ENCODE peak calls at places on chromosomes 1 and 21, in four cellular contexts. One of them, this sample, is unnamed.

GRCh38 chr1:40704817-40705733 is 13.6 kb downstream of the NFYC start:
- DNase-seq in K562: peak
- DNase-seq in GM12878: no peak
- DNase-seq in HepG2: no peak
- DNase-seq in this sample: no peak

GRCh38 chr1:223201967-223202366 is 58.9 kb upstream of the TLR5 start:
- DNase-seq in GM12878: no peak
- DNase-seq in HepG2: no peak
- DNase-seq in K562: no peak
- DNase-seq in this sample: no peak

GRCh38 chr21:40425981-40426380 is 421.0 kb downstream of the DSCAM start:
- DNase-seq in GM12878: no peak
- DNase-seq in K562: no peak
- DNase-seq in HepG2: no peak
- DNase-seq in this sample: no peak

GRCh38 chr21:39073717-39074116 is 109.5 kb downstream of the PSMG1 start:
- DNase-seq in HepG2: no peak
- DNase-seq in GM12878: no peak
- DNase-seq in K562: no peak
- DNase-seq in this sample: no peak

GRCh38 chr1:26019641-26020315 is 1.8 kb upstream of the EXTL1 start:
- DNase-seq in HepG2: no peak
- DNase-seq in K562: no peak
- DNase-seq in GM12878: no peak
- DNase-seq in this sample: no peak

GRCh38 chr1:156151093-156151688 is 2.2 kb upstream of the SEMA4A start:
- DNase-seq in GM12878: peak
- DNase-seq in HepG2: no peak
- DNase-seq in K562: no peak
- DNase-seq in this sample: no peak

GRCh38 chr1:173869108-173869359 is 854 bp downstream of the ZBTB37 start:
- DNase-seq in K562: no peak
- DNase-seq in HepG2: no peak
- DNase-seq in GM12878: no peak
- DNase-seq in this sample: no peak

GRCh38 chr1:75543705-75544104 is 67.2 kb downstream of the SLC44A5 start:
- DNase-seq in K562: no peak
- DNase-seq in GM12878: no peak
- DNase-seq in HepG2: no peak
- DNase-seq in this sample: no peak

GRCh38 chr1:99365545-99365944 is 101.3 kb downstream of the PLPPR4 start:
- DNase-seq in K562: no peak
- DNase-seq in GM12878: no peak
- DNase-seq in HepG2: no peak
- DNase-seq in this sample: no peak

GRCh38 chr1:244751271-244751895 is 84.1 kb upstream of the COX20 start:
- DNase-seq in GM12878: no peak
- DNase-seq in K562: no peak
- DNase-seq in HepG2: no peak
- DNase-seq in this sample: no peak

GRCh38 chr1:90721210-90722194 is 4.4 kb upstream of the BARHL2 start:
- DNase-seq in GM12878: no peak
- DNase-seq in K562: peak
- DNase-seq in HepG2: peak
- DNase-seq in this sample: peak

GRCh38 chr1:29133861-29134694 is 10.4 kb upstream of the TMEM200B start:
- DNase-seq in HepG2: no peak
- DNase-seq in K562: no peak
- DNase-seq in GM12878: no peak
- DNase-seq in this sample: no peak

GRCh38 chr1:30525980-30526651 is 197.3 kb downstream of the MATN1 start:
- DNase-seq in HepG2: peak
- DNase-seq in K562: no peak
- DNase-seq in GM12878: no peak
- DNase-seq in this sample: no peak

GRCh38 chr1:173954179-173954578 is 37.1 kb upstream of the SERPINC1 start:
- DNase-seq in HepG2: no peak
- DNase-seq in GM12878: no peak
- DNase-seq in K562: no peak
- DNase-seq in this sample: no peak

GRCh38 chr21:25790122-25790951 is 55.6 kb downstream of the GABPA start:
- DNase-seq in HepG2: peak
- DNase-seq in GM12878: no peak
- DNase-seq in K562: peak
- DNase-seq in this sample: no peak

GRCh38 chr1:180916012-180916770 is 3.5 kb downstream of the KIAA1614 start:
- DNase-seq in GM12878: no peak
- DNase-seq in K562: no peak
- DNase-seq in HepG2: no peak
- DNase-seq in this sample: no peak

GRCh38 chr21:32494946-32495703 is 82.6 kb downstream of the EVA1C start:
- DNase-seq in GM12878: no peak
- DNase-seq in HepG2: no peak
- DNase-seq in K562: no peak
- DNase-seq in this sample: no peak

GRCh38 chr1:38835230-38835827 is 24.2 kb downstream of the RRAGC start:
- DNase-seq in HepG2: peak
- DNase-seq in K562: peak
- DNase-seq in GM12878: peak
- DNase-seq in this sample: peak

GRCh38 chr1:161274874-161275273 is 16.3 kb downstream of the PCP4L1 start:
- DNase-seq in K562: no peak
- DNase-seq in GM12878: no peak
- DNase-seq in HepG2: no peak
- DNase-seq in this sample: no peak

GRCh38 chr1:218480137-218480536 is 135.0 kb downstream of the TGFB2 start:
- DNase-seq in K562: no peak
- DNase-seq in HepG2: no peak
- DNase-seq in GM12878: no peak
- DNase-seq in this sample: no peak

GRCh38 chr1:118223426-118223825 is 38.4 kb upstream of the SPAG17 start:
- DNase-seq in K562: peak
- DNase-seq in HepG2: peak
- DNase-seq in GM12878: no peak
- DNase-seq in this sample: peak

GRCh38 chr1:148160048-148160395 is 7.9 kb upstream of the NBPF11 start:
- DNase-seq in GM12878: no peak
- DNase-seq in HepG2: no peak
- DNase-seq in K562: no peak
- DNase-seq in this sample: no peak

GRCh38 chr1:20666146-20666545 is 5.0 kb upstream of the DDOST start:
- DNase-seq in K562: no peak
- DNase-seq in GM12878: no peak
- DNase-seq in HepG2: no peak
- DNase-seq in this sample: no peak

GRCh38 chr1:58577676-58578073 is 623 bp upstream of the TACSTD2 start:
- DNase-seq in K562: no peak
- DNase-seq in HepG2: no peak
- DNase-seq in GM12878: no peak
- DNase-seq in this sample: no peak

GRCh38 chr1:46523556-46524443 is 27.6 kb downstream of the KNCN start:
- DNase-seq in GM12878: no peak
- DNase-seq in K562: peak
- DNase-seq in HepG2: no peak
- DNase-seq in this sample: no peak

GRCh38 chr1:194929376-194929775 is 1678.9 kb downstream of the KCNT2 start:
- DNase-seq in HepG2: no peak
- DNase-seq in GM12878: no peak
- DNase-seq in K562: no peak
- DNase-seq in this sample: no peak

GRCh38 chr1:6188466-6188865 is 8.3 kb upstream of the CHD5 start:
- DNase-seq in HepG2: no peak
- DNase-seq in K562: no peak
- DNase-seq in GM12878: no peak
- DNase-seq in this sample: no peak

GRCh38 chr1:59089343-59089742 is 207.6 kb upstream of the FGGY start:
- DNase-seq in GM12878: no peak
- DNase-seq in K562: no peak
- DNase-seq in HepG2: no peak
- DNase-seq in this sample: no peak

GRCh38 chr1:12811409-12811784 is 19.8 kb downstream of the PRAMEF11 start:
- DNase-seq in K562: no peak
- DNase-seq in GM12878: no peak
- DNase-seq in HepG2: no peak
- DNase-seq in this sample: no peak

GRCh38 chr1:206468571-206468970 is 1.7 kb upstream of the IKBKE start:
- DNase-seq in K562: no peak
- DNase-seq in HepG2: peak
- DNase-seq in GM12878: no peak
- DNase-seq in this sample: no peak

GRCh38 chr1:169604781-169605560 is 18.7 kb upstream of the F5 start:
- DNase-seq in K562: no peak
- DNase-seq in HepG2: no peak
- DNase-seq in GM12878: peak
- DNase-seq in this sample: no peak

GRCh38 chr1:63877816-63878215 is 104.0 kb downstream of the ROR1 start:
- DNase-seq in HepG2: no peak
- DNase-seq in GM12878: no peak
- DNase-seq in K562: no peak
- DNase-seq in this sample: no peak

GRCh38 chr1:7500381-7501258 is 270.5 kb upstream of the VAMP3 start:
- DNase-seq in HepG2: no peak
- DNase-seq in K562: no peak
- DNase-seq in GM12878: no peak
- DNase-seq in this sample: no peak

GRCh38 chr1:248793592-248793991 is 32.1 kb downstream of the SH3BP5L start:
- DNase-seq in GM12878: peak
- DNase-seq in K562: no peak
- DNase-seq in HepG2: no peak
- DNase-seq in this sample: no peak

GRCh38 chr1:76433528-76433927 is 359.0 kb downstream of the ST6GALNAC3 start:
- DNase-seq in K562: no peak
- DNase-seq in HepG2: no peak
- DNase-seq in GM12878: no peak
- DNase-seq in this sample: no peak

GRCh38 chr1:36803870-36804560 is 230.3 kb downstream of the GRIK3 start:
- DNase-seq in GM12878: no peak
- DNase-seq in K562: no peak
- DNase-seq in HepG2: no peak
- DNase-seq in this sample: no peak

GRCh38 chr21:34967509-34968289 is 81.4 kb downstream of the RUNX1 start:
- DNase-seq in HepG2: peak
- DNase-seq in GM12878: no peak
- DNase-seq in K562: peak
- DNase-seq in this sample: no peak

GRCh38 chr1:154999651-155000474 is 2.7 kb upstream of the ZBTB7B start:
- DNase-seq in HepG2: peak
- DNase-seq in GM12878: no peak
- DNase-seq in K562: peak
- DNase-seq in this sample: peak
- TF ChIP-seq CBFB in HepG2: no peak
- TF ChIP-seq CBFB in GM12878: no peak
- TF ChIP-seq CBFB in K562: no peak
- TF ChIP-seq CBFB in this sample: no peak

GRCh38 chr1:53325326-53326087 is 2.4 kb downstream of the LRP8 start:
- DNase-seq in HepG2: no peak
- DNase-seq in GM12878: no peak
- DNase-seq in K562: no peak
- DNase-seq in this sample: no peak
- TF ChIP-seq CBFB in HepG2: no peak
- TF ChIP-seq CBFB in GM12878: no peak
- TF ChIP-seq CBFB in K562: peak
- TF ChIP-seq CBFB in this sample: no peak

GRCh38 chr1:8987881-8988617 is 38.2 kb downstream of the SLC2A7 start:
- DNase-seq in HepG2: no peak
- DNase-seq in K562: peak
- DNase-seq in GM12878: no peak
- DNase-seq in this sample: peak
- TF ChIP-seq CBFB in HepG2: no peak
- TF ChIP-seq CBFB in K562: no peak
- TF ChIP-seq CBFB in GM12878: no peak
- TF ChIP-seq CBFB in this sample: no peak

GRCh38 chr1:227037121-227037520 is 97.0 kb downstream of the COQ8A start:
- DNase-seq in K562: no peak
- DNase-seq in GM12878: no peak
- DNase-seq in HepG2: no peak
- DNase-seq in this sample: no peak

GRCh38 chr1:227035316-227035715 is 95.2 kb downstream of the COQ8A start:
- DNase-seq in HepG2: no peak
- DNase-seq in GM12878: no peak
- DNase-seq in K562: no peak
- DNase-seq in this sample: no peak

GRCh38 chr1:227042292-227042691 is 102.2 kb downstream of the COQ8A start:
- DNase-seq in HepG2: no peak
- DNase-seq in K562: no peak
- DNase-seq in GM12878: no peak
- DNase-seq in this sample: no peak

GRCh38 chr1:227033880-227034279 is 93.8 kb downstream of the COQ8A start:
- DNase-seq in HepG2: no peak
- DNase-seq in GM12878: no peak
- DNase-seq in K562: no peak
- DNase-seq in this sample: no peak

DNA sequence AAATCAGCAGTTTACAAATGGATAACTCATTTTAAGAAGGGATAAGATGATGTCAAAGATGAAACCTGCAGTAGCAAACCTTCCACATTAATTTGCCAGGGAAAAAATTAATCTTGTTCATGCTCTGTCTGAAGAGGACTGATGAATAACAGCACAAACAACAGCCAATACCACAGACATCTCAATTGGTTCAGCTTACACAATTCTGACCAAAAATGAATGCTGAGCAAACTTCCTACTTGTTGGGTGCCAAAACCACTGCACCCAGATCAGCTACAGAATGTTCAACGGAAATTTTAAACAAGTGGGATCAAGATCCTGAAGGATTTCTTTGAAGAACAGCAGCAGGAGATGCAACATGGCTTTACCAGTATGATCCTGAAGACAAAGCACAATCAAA is 98.3 kb downstream of the COQ8A start:
- DNase-seq in GM12878: no peak
- DNase-seq in HepG2: no peak
- DNase-seq in K562: no peak
- DNase-seq in this sample: no peak
- TF ChIP-seq CBFB in GM12878: no peak
- TF ChIP-seq CBFB in HepG2: no peak
- TF ChIP-seq CBFB in K562: no peak
- TF ChIP-seq CBFB in this sample: no peak

GRCh38 chr1:71343686-71344416 is 263.0 kb upstream of the ZRANB2 start:
- DNase-seq in K562: no peak
- DNase-seq in GM12878: no peak
- DNase-seq in HepG2: no peak
- DNase-seq in this sample: peak

GRCh38 chr1:71350805-71351204 is 270.0 kb upstream of the ZRANB2 start:
- DNase-seq in HepG2: no peak
- DNase-seq in GM12878: no peak
- DNase-seq in K562: no peak
- DNase-seq in this sample: no peak

GRCh38 chr1:71351438-71351837 is 270.6 kb upstream of the ZRANB2 start:
- DNase-seq in K562: no peak
- DNase-seq in HepG2: no peak
- DNase-seq in GM12878: no peak
- DNase-seq in this sample: no peak

GRCh38 chr1:71350330-71350729 is 269.5 kb upstream of the ZRANB2 start:
- DNase-seq in HepG2: no peak
- DNase-seq in K562: no peak
- DNase-seq in GM12878: no peak
- DNase-seq in this sample: no peak

GRCh38 chr1:71345491-71345890 is 264.7 kb upstream of the ZRANB2 start:
- DNase-seq in HepG2: no peak
- DNase-seq in GM12878: no peak
- DNase-seq in K562: no peak
- DNase-seq in this sample: no peak
- TF ChIP-seq CBFB in HepG2: no peak
- TF ChIP-seq CBFB in GM12878: no peak
- TF ChIP-seq CBFB in K562: no peak
- TF ChIP-seq CBFB in this sample: no peak